ENCODE peak calls at places on chromosomes 3 and 15, in four cellular contexts. K, B, A and Z are unnamed samples.

GRCh38 chr3:4426782-4427344 is 40.2 kb downstream of the SUMF1 start:
- DNase-seq in K (no peak), B (no peak), A (peak; percentile 73), Z (no peak)

GRCh38 chr3:134030382-134030753 is 643 bp upstream of the SLCO2A1 start:
- DNase-seq in A (no peak), B (no peak), K (peak; percentile 52), Z (no peak)

GRCh38 chr15:36422631-36423030 is 156.8 kb upstream of the CDIN1 start:
- DNase-seq in A (no peak), B (no peak), K (no peak), Z (no peak)

GRCh38 chr3:45011756-45012441 is 14.2 kb upstream of the CLEC3B start:
- DNase-seq in B (no peak), A (no peak), K (no peak), Z (no peak)

GRCh38 chr3:110518031-110518430 is 553.6 kb upstream of the NECTIN3 start:
- DNase-seq in K (no peak), B (no peak), A (no peak), Z (no peak)

GRCh38 chr3:58609990-58610389 is 32.8 kb upstream of the FAM107A start:
- DNase-seq in A (no peak), B (no peak), K (no peak), Z (no peak)

GRCh38 chr3:195544634-195545033 is 1.5 kb upstream of the PPP1R2 start:
- DNase-seq in A (no peak), K (no peak), B (no peak), Z (peak; percentile 71)

GRCh38 chr15:57878573-57878972 is 172.1 kb downstream of the POLR2M start:
- DNase-seq in A (no peak), B (no peak), K (no peak), Z (no peak)

GRCh38 chr3:42184622-42185010 is 81.4 kb downstream of the CCK start:
- DNase-seq in B (peak; percentile 54), A (no peak), K (no peak), Z (no peak)

GRCh38 chr3:52786330-52787215 is 8.0 kb upstream of the ITIH3 start:
- DNase-seq in B (no peak), K (no peak), A (no peak), Z (peak; percentile 49)

GRCh38 chr15:85689729-85690128 is 105.0 kb downstream of the KLHL25 start:
- DNase-seq in A (no peak), K (no peak), B (peak; percentile 44), Z (peak; percentile 90)

GRCh38 chr3:61725851-61726333 is 164.5 kb downstream of the PTPRG start:
- DNase-seq in A (no peak), B (no peak), K (no peak), Z (no peak)

GRCh38 chr3:190883973-190884832 is 21.7 kb upstream of the GMNC start:
- DNase-seq in B (no peak), A (peak; percentile 56), K (no peak), Z (no peak)

GRCh38 chr3:184755315-184755731 is 43.5 kb upstream of the MAGEF1 start:
- DNase-seq in B (no peak), K (no peak), A (no peak), Z (peak; percentile 71)

GRCh38 chr3:58899159-58899952 is 150.5 kb downstream of the CFAP20DC start:
- DNase-seq in A (no peak), K (no peak), B (no peak), Z (peak; percentile 76)

GRCh38 chr15:62608369-62608768 is 434.2 kb upstream of the TPM1 start:
- DNase-seq in B (no peak), K (no peak), A (no peak), Z (no peak)

GRCh38 chr15:36757189-36757814 is 177.9 kb downstream of the CDIN1 start:
- DNase-seq in B (no peak), K (no peak), A (no peak), Z (no peak)

GRCh38 chr3:48565591-48566400 is 2.2 kb upstream of the UCN2 start:
- DNase-seq in K (no peak), B (no peak), A (no peak), Z (no peak)

GRCh38 chr3:16319307-16319706 is 54.3 kb downstream of the OXNAD1 start:
- DNase-seq in B (no peak), K (no peak), A (no peak), Z (no peak)

GRCh38 chr3:134242649-134243637 is 7.7 kb downstream of the RYK start:
- DNase-seq in B (no peak), A (peak; percentile 55), K (no peak), Z (no peak)

GRCh38 chr15:83905874-83906273 is 252.0 kb downstream of the ADAMTSL3 start:
- DNase-seq in A (no peak), K (no peak), B (no peak), Z (no peak)

GRCh38 chr3:123448503-123449091 is at the start of gene ADCY5:
- DNase-seq in A (no peak), K (no peak), B (peak; percentile 88), Z (peak; percentile 79)

GRCh38 chr15:67036775-67037555 is 28.4 kb upstream of the SMAD3 start:
- DNase-seq in B (no peak), A (no peak), K (no peak), Z (no peak)

GRCh38 chr15:78915341-78916087 is 29.3 kb downstream of the CTSH start:
- DNase-seq in A (no peak), B (no peak), K (no peak), Z (no peak)

GRCh38 chr3:158152186-158152585 is 42.3 kb downstream of the RSRC1 start:
- DNase-seq in B (no peak), K (no peak), A (peak; percentile 32), Z (no peak)

GRCh38 chr3:81643721-81644120 is 117.7 kb downstream of the GBE1 start:
- DNase-seq in K (no peak), B (no peak), A (no peak), Z (no peak)

GRCh38 chr15:79779739-79780138 is 117.1 kb downstream of the MTHFS start:
- DNase-seq in K (no peak), A (no peak), B (no peak), Z (no peak)

GRCh38 chr15:36936652-36937051 is 163.7 kb downstream of the MEIS2 start:
- DNase-seq in A (no peak), K (no peak), B (no peak), Z (no peak)

DNA sequence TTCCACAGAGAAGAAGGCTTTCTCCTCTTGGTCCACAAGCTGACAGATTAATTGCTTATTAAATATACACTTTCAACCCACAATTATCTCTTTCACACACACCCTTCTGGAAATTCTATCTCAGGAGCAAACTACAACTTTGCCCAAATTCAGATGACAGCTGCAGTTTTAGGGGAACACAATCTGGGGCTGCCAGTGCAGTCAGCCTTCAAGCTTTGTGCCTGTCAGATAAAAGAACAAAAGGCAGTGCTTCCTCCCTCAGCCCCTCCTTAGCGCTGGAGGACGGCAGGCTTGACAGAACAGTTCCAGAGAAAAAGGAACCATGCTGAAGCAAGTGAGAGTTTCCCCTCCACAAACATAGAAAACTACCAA is 99.6 kb downstream of the TMCC1 start:
- DNase-seq in K (no peak), A (no peak), B (no peak), Z (no peak)
- H3K27ac ChIP-seq in K (peak overlapping the region; percentile 83), A (peak overlapping the region; percentile 73), B (peak overlapping the region; percentile 82), Z (no peak overlapping the region)

DNA sequence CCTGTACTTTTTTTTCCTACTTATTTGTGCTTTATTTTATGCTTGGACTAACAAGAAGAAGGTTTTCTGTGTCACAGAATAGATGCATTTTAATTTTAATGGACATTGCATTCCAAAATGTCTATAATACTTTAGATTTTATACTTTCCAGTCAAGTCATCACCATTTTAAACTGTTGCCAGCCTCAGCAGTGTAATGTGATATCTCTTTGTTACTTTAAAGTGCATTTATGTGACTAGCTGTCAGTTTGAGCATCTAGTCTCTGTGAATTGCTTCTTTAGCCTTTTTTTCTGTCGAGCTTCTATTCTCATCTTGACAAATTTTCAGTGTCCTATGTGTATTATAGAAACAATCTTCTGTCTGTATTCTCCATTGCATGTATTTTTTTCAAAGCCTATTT is 511.4 kb upstream of the CBLB start:
- DNase-seq in A (no peak), B (no peak), K (no peak), Z (no peak)
- TF ChIP-seq POLR2AphosphoS5 in A (no peak), B (no peak), K (no peak), Z (no peak)

DNA sequence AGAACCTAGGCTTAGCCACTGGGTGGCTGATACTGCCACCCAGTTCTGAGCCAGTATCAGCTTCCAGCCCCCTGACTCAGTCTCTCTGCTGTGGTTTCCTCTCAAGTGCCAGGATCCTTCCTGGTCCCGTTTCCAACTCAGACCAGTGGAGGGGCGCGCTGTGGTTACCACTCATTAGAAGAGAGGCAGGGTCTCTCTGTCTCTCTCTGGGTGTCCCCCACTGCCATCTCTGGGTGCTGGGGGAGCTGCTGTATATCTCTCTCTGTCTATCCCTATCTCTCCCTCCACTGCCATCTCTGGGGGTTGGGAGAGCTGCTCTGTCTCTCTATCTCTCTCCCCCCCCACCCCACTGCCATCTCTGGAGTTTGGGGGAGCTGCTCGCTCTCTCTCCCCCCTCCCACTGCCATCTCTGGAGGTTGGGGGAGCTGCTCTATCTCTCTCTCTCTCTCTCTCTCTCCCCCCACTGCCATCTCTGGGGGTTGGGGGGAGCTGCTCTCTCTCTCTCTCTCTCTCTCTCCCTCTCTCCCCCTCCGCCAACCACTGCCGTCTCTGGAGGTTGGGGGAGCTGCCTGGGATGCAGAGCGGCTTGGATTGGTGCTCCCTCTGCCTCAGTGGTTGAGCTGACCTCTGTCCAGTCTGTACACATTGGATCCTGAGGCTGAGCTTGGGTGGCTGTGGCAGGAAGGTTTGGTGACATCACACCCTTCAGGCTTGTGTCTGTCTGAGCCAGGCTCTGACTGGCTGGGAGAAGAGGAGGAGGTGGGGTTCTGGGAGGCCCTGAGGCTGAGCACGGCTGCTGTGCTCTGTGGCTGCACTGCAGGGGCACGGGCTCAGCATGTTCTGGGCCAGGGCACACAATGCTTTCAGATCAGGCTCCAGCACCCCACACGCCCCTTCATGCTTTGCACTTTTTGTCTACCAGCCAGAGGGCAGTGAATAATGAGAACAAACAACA is 98.9 kb downstream of the APBA2 start:
- DNase-seq in K (no peak), A (no peak), B (peak; percentile 48), Z (no peak)
- H3K27ac ChIP-seq in K (no peak overlapping the region), A (no peak overlapping the region), B (no peak overlapping the region), Z (no peak overlapping the region)

GRCh38 chr3:159904455-159904854 is 84.2 kb upstream of the IL12A start:
- DNase-seq in A (no peak), K (no peak), B (no peak), Z (no peak)
- TF ChIP-seq POLR2AphosphoS5 in A (no peak), K (no peak), B (no peak), Z (no peak)